ENCODE peak calls at places on chromosomes 4 and X, in nine cellular contexts. W is cardiac fibroblast; P is RWPE1; Q is GM04504; D is naive thymus-derived CD8-positive, alpha-beta T cell; T is stimulated activated CD4-positive, alpha-beta T cell treated with anti-CD3 and anti-CD28 coated beads, Interleukin-1b, Interleukin-23, amount 100 ng/mL, for 24 hours; S is cardiac muscle cell; I is activated CD8-positive, alpha-beta memory T cell treated with anti-CD3 and anti-CD28 coated beads, Interleukin-2, amount 50 U/mL, for 48 hours; U is CD4-positive, alpha-beta T cell. E is an unnamed sample.

GRCh38 chr4:185249105-185249504 is 39.7 kb downstream of the SNX25 start:
- DNase-seq in W (no peak), P (no peak), Q (no peak), D (no peak), T (no peak), S (no peak), I (no peak), U (no peak), E (no peak)

GRCh38 chr4:149910177-149910576 is 94.5 kb upstream of the IQCM start:
- DNase-seq in W (no peak), P (no peak), Q (no peak), D (no peak), T (no peak), S (no peak), I (no peak), U (no peak), E (no peak)

GRCh38 chr4:162011039-162011438 is 152.8 kb downstream of the FSTL5 start:
- DNase-seq in W (peak; percentile 12), P (no peak), Q (no peak), D (no peak), T (no peak), S (peak; percentile 12), I (no peak), U (no peak), E (no peak)

GRCh38 chr4:124321370-124321769 is 391.2 kb downstream of the ANKRD50 start:
- DNase-seq in W (peak; percentile 53), P (no peak), Q (no peak), D (no peak), T (no peak), S (peak; percentile 54), I (no peak), U (no peak), E (no peak)

GRCh38 chr4:108775921-108776320 is 13.1 kb upstream of the ETNPPL start:
- DNase-seq in W (no peak), P (no peak), Q (no peak), D (no peak), T (no peak), S (no peak), I (no peak), U (no peak), E (no peak)

GRCh38 chr4:8292388-8293107 is 23.0 kb downstream of the HTRA3 start:
- DNase-seq in W (no peak), P (no peak), Q (no peak), D (no peak), T (no peak), S (no peak), I (no peak), U (no peak), E (no peak)

GRCh38 chr4:101695176-101695575 is 95.4 kb upstream of the BANK1 start:
- DNase-seq in W (no peak), P (peak; percentile 11), Q (no peak), D (no peak), T (no peak), S (no peak), I (no peak), U (no peak), E (no peak)

GRCh38 chr4:24578364-24578763 is 6.0 kb downstream of the DHX15 start:
- DNase-seq in W (no peak), P (no peak), Q (no peak), D (no peak), T (no peak), S (no peak), I (no peak), U (no peak), E (no peak)

GRCh38 chr4:84482564-84483563 is 16.2 kb downstream of the NKX6-1 start:
- DNase-seq in W (peak; percentile 12), P (no peak), Q (no peak), D (no peak), T (no peak), S (peak; percentile 24), I (no peak), U (no peak), E (peak; percentile 44)

GRCh38 chrX:141258080-141258479 is 15.8 kb upstream of the SPANXC start:
- DNase-seq in W (no peak), P (no peak), Q (no peak), D (no peak), T (no peak), S (no peak), I (no peak), U (no peak), E (no peak)

GRCh38 chr4:152643153-152644035 is 36.4 kb downstream of the TMEM154 start:
- DNase-seq in W (peak; percentile 34), P (no peak), Q (no peak), D (peak; percentile 17), T (no peak), S (peak; percentile 46), I (no peak), U (no peak), E (no peak)

GRCh38 chr4:16256343-16256742 is 30.1 kb upstream of the TAPT1 start:
- DNase-seq in W (no peak), P (no peak), Q (no peak), D (no peak), T (no peak), S (no peak), I (no peak), U (no peak), E (no peak)

GRCh38 chr4:2484993-2485392 is 16.1 kb downstream of the RNF4 start:
- DNase-seq in W (peak; percentile 51), P (no peak), Q (no peak), D (peak; percentile 59), T (no peak), S (peak; percentile 55), I (peak; percentile 73), U (peak; percentile 65), E (no peak)

GRCh38 chrX:103254171-103254824 is 657 bp downstream of the TCEAL8 start:
- DNase-seq in W (peak; percentile 44), P (peak; percentile 41), Q (peak; percentile 9), D (peak; percentile 6), T (no peak), S (peak; percentile 43), I (peak; percentile 57), U (peak; percentile 37), E (peak; percentile 55)

E was measured in SK-N-SH.